ENCODE peak calls at places on chromosomes 4 and X, in seven cellular contexts. One of them, this sample, is unnamed.

GRCh38 chr4:111839186-111839585 is 306.1 kb upstream of the FAM241A start:
- DNase-seq in IMR-90: no peak
- DNase-seq in H1: no peak
- DNase-seq in mesendoderm: peak; percentile 12
- DNase-seq in mesenchymal stem cell: no peak
- DNase-seq in H9: no peak
- DNase-seq in trophoblast cell: no peak
- DNase-seq in this sample: peak; percentile 27

GRCh38 chr4:35250771-35251170 is 993.5 kb downstream of the ARAP2 start:
- DNase-seq in trophoblast cell: no peak
- DNase-seq in H9: no peak
- DNase-seq in IMR-90: no peak
- DNase-seq in mesenchymal stem cell: peak; percentile 13
- DNase-seq in H1: no peak
- DNase-seq in mesendoderm: no peak
- DNase-seq in this sample: no peak

GRCh38 chr4:171067422-171067821 is 745.8 kb upstream of the GALNTL6 start:
- DNase-seq in IMR-90: no peak
- DNase-seq in mesendoderm: peak; percentile 27
- DNase-seq in trophoblast cell: no peak
- DNase-seq in mesenchymal stem cell: peak; percentile 8
- DNase-seq in H9: no peak
- DNase-seq in H1: no peak
- DNase-seq in this sample: no peak

GRCh38 chr4:111775908-111776307 is 369.3 kb upstream of the FAM241A start:
- DNase-seq in mesenchymal stem cell: peak; percentile 85
- DNase-seq in IMR-90: no peak
- DNase-seq in trophoblast cell: no peak
- DNase-seq in mesendoderm: no peak
- DNase-seq in H9: no peak
- DNase-seq in H1: no peak
- DNase-seq in this sample: no peak

GRCh38 chrX:52140020-52140419 is 44.7 kb upstream of the MAGED4 start:
- DNase-seq in mesendoderm: no peak
- DNase-seq in IMR-90: no peak
- DNase-seq in H1: no peak
- DNase-seq in H9: no peak
- DNase-seq in mesenchymal stem cell: no peak
- DNase-seq in trophoblast cell: no peak
- DNase-seq in this sample: no peak

GRCh38 chr4:176002007-176002623 is 63.5 kb upstream of the WDR17 start:
- DNase-seq in H9: peak; percentile 78
- DNase-seq in trophoblast cell: peak; percentile 1
- DNase-seq in mesenchymal stem cell: peak; percentile 37
- DNase-seq in IMR-90: no peak
- DNase-seq in mesendoderm: peak; percentile 75
- DNase-seq in H1: peak; percentile 5
- DNase-seq in this sample: peak; percentile 43

GRCh38 chr4:27100713-27101112 is 240.1 kb downstream of the STIM2 start:
- DNase-seq in H9: no peak
- DNase-seq in H1: no peak
- DNase-seq in trophoblast cell: peak; percentile 48
- DNase-seq in mesenchymal stem cell: no peak
- DNase-seq in mesendoderm: no peak
- DNase-seq in IMR-90: no peak
- DNase-seq in this sample: no peak

GRCh38 chr4:145180298-145181090 is at the start of gene OTUD4:
- DNase-seq in trophoblast cell: peak; percentile 95
- DNase-seq in mesendoderm: peak; percentile 98
- DNase-seq in H1: peak; percentile 82
- DNase-seq in IMR-90: peak; percentile 94
- DNase-seq in mesenchymal stem cell: peak; percentile 96
- DNase-seq in H9: peak; percentile 96
- DNase-seq in this sample: peak; percentile 92

GRCh38 chr4:40980318-40980883 is 230.6 kb downstream of the NSUN7 start:
- DNase-seq in mesenchymal stem cell: peak; percentile 37
- DNase-seq in H1: no peak
- DNase-seq in mesendoderm: peak; percentile 42
- DNase-seq in trophoblast cell: peak; percentile 48
- DNase-seq in H9: no peak
- DNase-seq in IMR-90: no peak
- DNase-seq in this sample: no peak

GRCh38 chr4:73092868-73093267 is 23.4 kb upstream of the COX18 start:
- DNase-seq in H9: no peak
- DNase-seq in mesenchymal stem cell: no peak
- DNase-seq in trophoblast cell: no peak
- DNase-seq in mesendoderm: no peak
- DNase-seq in H1: no peak
- DNase-seq in IMR-90: no peak
- DNase-seq in this sample: no peak

GRCh38 chrX:136183917-136184316 is 36.6 kb downstream of the FHL1 start:
- DNase-seq in mesenchymal stem cell: no peak
- DNase-seq in H9: no peak
- DNase-seq in trophoblast cell: no peak
- DNase-seq in H1: no peak
- DNase-seq in IMR-90: no peak
- DNase-seq in mesendoderm: no peak
- DNase-seq in this sample: no peak

GRCh38 chrX:77788050-77788449 is 2.0 kb upstream of the ATRX start:
- DNase-seq in IMR-90: peak; percentile 14
- DNase-seq in trophoblast cell: no peak
- DNase-seq in H1: no peak
- DNase-seq in mesendoderm: peak; percentile 3
- DNase-seq in H9: no peak
- DNase-seq in mesenchymal stem cell: peak; percentile 15
- DNase-seq in this sample: no peak

GRCh38 chrX:10648608-10649007 is 28.2 kb upstream of the MID1 start:
- DNase-seq in trophoblast cell: no peak
- DNase-seq in mesendoderm: no peak
- DNase-seq in H1: no peak
- DNase-seq in mesenchymal stem cell: peak; percentile 33
- DNase-seq in H9: no peak
- DNase-seq in IMR-90: peak; percentile 78
- DNase-seq in this sample: no peak

GRCh38 chr4:646460-646859 is 21.1 kb downstream of the PDE6B start:
- DNase-seq in H9: no peak
- DNase-seq in trophoblast cell: no peak
- DNase-seq in H1: no peak
- DNase-seq in IMR-90: no peak
- DNase-seq in mesenchymal stem cell: no peak
- DNase-seq in mesendoderm: no peak
- DNase-seq in this sample: no peak

GRCh38 chr4:97670703-97671269 is 472.5 kb downstream of the STPG2 start:
- DNase-seq in IMR-90: no peak
- DNase-seq in mesendoderm: no peak
- DNase-seq in H1: no peak
- DNase-seq in H9: no peak
- DNase-seq in mesenchymal stem cell: no peak
- DNase-seq in trophoblast cell: no peak
- DNase-seq in this sample: no peak

GRCh38 chrX:110665636-110666035 is 130.0 kb downstream of the CHRDL1 start:
- DNase-seq in H1: no peak
- DNase-seq in mesenchymal stem cell: peak; percentile 4
- DNase-seq in mesendoderm: peak; percentile 52
- DNase-seq in trophoblast cell: no peak
- DNase-seq in H9: peak; percentile 55
- DNase-seq in IMR-90: peak; percentile 5
- DNase-seq in this sample: no peak

GRCh38 chr4:100081511-100081910 is 108.8 kb downstream of the DDIT4L start:
- DNase-seq in H1: no peak
- DNase-seq in H9: no peak
- DNase-seq in mesendoderm: no peak
- DNase-seq in trophoblast cell: no peak
- DNase-seq in mesenchymal stem cell: no peak
- DNase-seq in IMR-90: no peak
- DNase-seq in this sample: no peak

GRCh38 chr4:95585016-95585695 is 36.4 kb upstream of the UNC5C start:
- DNase-seq in IMR-90: peak; percentile 4
- DNase-seq in H9: no peak
- DNase-seq in trophoblast cell: no peak
- DNase-seq in mesendoderm: no peak
- DNase-seq in mesenchymal stem cell: no peak
- DNase-seq in H1: no peak
- DNase-seq in this sample: no peak

GRCh38 chrX:10811093-10811492 is 190.7 kb upstream of the MID1 start:
- DNase-seq in H1: no peak
- DNase-seq in IMR-90: peak; percentile 17
- DNase-seq in mesendoderm: no peak
- DNase-seq in H9: no peak
- DNase-seq in trophoblast cell: no peak
- DNase-seq in mesenchymal stem cell: no peak
- DNase-seq in this sample: no peak

GRCh38 chr4:121428721-121429120 is 47.9 kb upstream of the QRFPR start:
- DNase-seq in mesenchymal stem cell: peak; percentile 16
- DNase-seq in mesendoderm: no peak
- DNase-seq in H1: no peak
- DNase-seq in H9: no peak
- DNase-seq in trophoblast cell: no peak
- DNase-seq in IMR-90: peak; percentile 22
- DNase-seq in this sample: no peak

GRCh38 chr4:13143234-13143633 is 340.9 kb downstream of the RAB28 start:
- DNase-seq in mesenchymal stem cell: no peak
- DNase-seq in H1: no peak
- DNase-seq in mesendoderm: no peak
- DNase-seq in trophoblast cell: no peak
- DNase-seq in IMR-90: no peak
- DNase-seq in H9: no peak
- DNase-seq in this sample: no peak

GRCh38 chrX:55919367-55920221 is 202.0 kb downstream of the RRAGB start:
- DNase-seq in mesendoderm: no peak
- DNase-seq in H1: no peak
- DNase-seq in trophoblast cell: peak; percentile 54
- DNase-seq in IMR-90: no peak
- DNase-seq in mesenchymal stem cell: no peak
- DNase-seq in H9: peak; percentile 33
- DNase-seq in this sample: no peak

GRCh38 chr4:183558873-183559272 is 54.0 kb downstream of the ING2 start:
- DNase-seq in trophoblast cell: no peak
- DNase-seq in mesendoderm: peak; percentile 49
- DNase-seq in H9: no peak
- DNase-seq in IMR-90: no peak
- DNase-seq in mesenchymal stem cell: no peak
- DNase-seq in H1: no peak
- DNase-seq in this sample: no peak

GRCh38 chr4:16759781-16760459 is 138.5 kb downstream of the LDB2 start:
- DNase-seq in trophoblast cell: no peak
- DNase-seq in mesendoderm: no peak
- DNase-seq in mesenchymal stem cell: peak; percentile 10
- DNase-seq in H9: no peak
- DNase-seq in H1: no peak
- DNase-seq in IMR-90: peak; percentile 46
- DNase-seq in this sample: no peak

GRCh38 chrX:123830309-123830708 is 29.5 kb upstream of the XIAP start:
- DNase-seq in H9: no peak
- DNase-seq in mesendoderm: no peak
- DNase-seq in trophoblast cell: peak; percentile 6
- DNase-seq in mesenchymal stem cell: no peak
- DNase-seq in IMR-90: no peak
- DNase-seq in H1: no peak
- DNase-seq in this sample: no peak

GRCh38 chr4:76178296-76178695 is 30.1 kb upstream of the NUP54 start:
- DNase-seq in trophoblast cell: no peak
- DNase-seq in mesendoderm: no peak
- DNase-seq in H9: no peak
- DNase-seq in H1: no peak
- DNase-seq in mesenchymal stem cell: no peak
- DNase-seq in IMR-90: no peak
- DNase-seq in this sample: no peak

GRCh38 chrX:65720580-65720979 is 53.1 kb downstream of the MSN start:
- DNase-seq in mesenchymal stem cell: no peak
- DNase-seq in H9: no peak
- DNase-seq in H1: no peak
- DNase-seq in trophoblast cell: no peak
- DNase-seq in mesendoderm: no peak
- DNase-seq in IMR-90: no peak
- DNase-seq in this sample: no peak

GRCh38 chr4:132557660-132558059 is 591.4 kb upstream of the PCDH10 start:
- DNase-seq in mesendoderm: peak; percentile 66
- DNase-seq in H1: no peak
- DNase-seq in trophoblast cell: no peak
- DNase-seq in IMR-90: no peak
- DNase-seq in mesenchymal stem cell: no peak
- DNase-seq in H9: peak; percentile 33
- DNase-seq in this sample: no peak

GRCh38 chr4:1660948-1661677 is 23.0 kb downstream of the FAM53A start:
- DNase-seq in H9: no peak
- DNase-seq in mesenchymal stem cell: no peak
- DNase-seq in trophoblast cell: no peak
- DNase-seq in H1: no peak
- DNase-seq in IMR-90: no peak
- DNase-seq in mesendoderm: no peak
- DNase-seq in this sample: no peak

GRCh38 chr4:61678297-61678696 is 478.2 kb downstream of the ADGRL3 start:
- DNase-seq in IMR-90: no peak
- DNase-seq in H1: no peak
- DNase-seq in mesendoderm: no peak
- DNase-seq in trophoblast cell: no peak
- DNase-seq in mesenchymal stem cell: no peak
- DNase-seq in H9: no peak
- DNase-seq in this sample: no peak
- H4K8ac ChIP-seq in IMR-90: no peak overlapping the region
- H4K8ac ChIP-seq in H1: no peak overlapping the region
- H4K8ac ChIP-seq in mesendoderm: no peak overlapping the region
- H4K8ac ChIP-seq in trophoblast cell: no peak overlapping the region
- H4K8ac ChIP-seq in mesenchymal stem cell: no peak overlapping the region
- H4K8ac ChIP-seq in H9: no peak overlapping the region
- H4K8ac ChIP-seq in this sample: no peak overlapping the region

GRCh38 chr4:158164849-158165248 is 8.0 kb downstream of the GASK1B start:
- DNase-seq in trophoblast cell: no peak
- DNase-seq in mesendoderm: no peak
- DNase-seq in mesenchymal stem cell: no peak
- DNase-seq in IMR-90: no peak
- DNase-seq in H9: no peak
- DNase-seq in H1: no peak
- DNase-seq in this sample: no peak
- H3K27ac ChIP-seq in trophoblast cell: peak overlapping the region; percentile 42
- H3K27ac ChIP-seq in mesendoderm: no peak overlapping the region
- H3K27ac ChIP-seq in mesenchymal stem cell: no peak overlapping the region
- H3K27ac ChIP-seq in IMR-90: no peak overlapping the region
- H3K27ac ChIP-seq in H9: no peak overlapping the region
- H3K27ac ChIP-seq in H1: no peak overlapping the region
- H3K27ac ChIP-seq in this sample: no peak overlapping the region

GRCh38 chr4:162535121-162535520 is 371.3 kb upstream of the FSTL5 start:
- DNase-seq in IMR-90: no peak
- DNase-seq in H9: no peak
- DNase-seq in mesenchymal stem cell: no peak
- DNase-seq in mesendoderm: no peak
- DNase-seq in trophoblast cell: no peak
- DNase-seq in H1: no peak
- DNase-seq in this sample: no peak
- H3K4ac ChIP-seq in IMR-90: no peak overlapping the region
- H3K4ac ChIP-seq in H9: no peak overlapping the region
- H3K4ac ChIP-seq in mesenchymal stem cell: no peak overlapping the region
- H3K4ac ChIP-seq in mesendoderm: no peak overlapping the region
- H3K4ac ChIP-seq in trophoblast cell: no peak overlapping the region
- H3K4ac ChIP-seq in H1: no peak overlapping the region
- H3K4ac ChIP-seq in this sample: no peak overlapping the region

DNA sequence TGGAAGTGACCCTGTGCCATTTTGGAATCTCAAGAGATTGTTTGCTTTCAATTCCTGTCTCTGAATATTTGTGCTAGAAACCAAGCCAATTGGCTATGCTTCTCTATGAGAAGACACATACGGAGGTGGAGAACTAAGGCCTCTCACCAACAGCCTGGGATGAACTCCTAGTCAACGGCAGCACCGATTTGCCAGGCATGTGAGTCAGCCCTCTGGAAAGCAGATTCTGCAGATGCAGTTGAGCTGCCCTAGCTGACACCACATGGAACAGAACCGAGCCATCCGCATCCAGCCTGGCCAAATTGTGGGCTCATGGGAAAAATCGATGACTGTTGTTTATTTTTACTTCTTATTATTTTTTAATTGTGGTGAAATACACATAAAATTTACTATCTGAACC is 58.2 kb upstream of the WDFY3 start:
- DNase-seq in H9: no peak
- DNase-seq in trophoblast cell: no peak
- DNase-seq in mesendoderm: no peak
- DNase-seq in mesenchymal stem cell: no peak
- DNase-seq in H1: no peak
- DNase-seq in IMR-90: no peak
- DNase-seq in this sample: no peak
- H4K8ac ChIP-seq in H9: no peak overlapping the region
- H4K8ac ChIP-seq in trophoblast cell: no peak overlapping the region
- H4K8ac ChIP-seq in mesendoderm: no peak overlapping the region
- H4K8ac ChIP-seq in mesenchymal stem cell: no peak overlapping the region
- H4K8ac ChIP-seq in H1: no peak overlapping the region
- H4K8ac ChIP-seq in IMR-90: no peak overlapping the region
- H4K8ac ChIP-seq in this sample: no peak overlapping the region